ENCODE peak calls at places on chromosome 12, in eight cellular contexts. X is GM23248, T is HL-60, G is ovary, C is NCI-H1417, F is A549, H is mesothelial cell of epicardium, R is caudate nucleus. V is an unnamed sample.

GRCh38 chr12:75444444-75445136 is 36.0 kb upstream of the GLIPR1 start:
- DNase-seq in X (peak), T (no peak), G (no peak), C (no peak), F (peak), H (no peak), R (no peak), V (no peak)

GRCh38 chr12:67459173-67459572 is 189.4 kb upstream of the DYRK2 start:
- DNase-seq in X (no peak), T (no peak), G (no peak), C (no peak), F (no peak), H (no peak), R (no peak), V (no peak)

GRCh38 chr12:115355301-115355700 is 671.3 kb upstream of the TBX3 start:
- DNase-seq in X (peak), T (no peak), G (no peak), C (no peak), F (no peak), H (no peak), R (no peak), V (no peak)

GRCh38 chr12:103632554-103633216 is 45.6 kb downstream of the STAB2 start:
- DNase-seq in X (peak), T (peak), G (no peak), C (peak), F (peak), H (peak), R (peak), V (peak)

GRCh38 chr12:115375188-115375991 is 691.4 kb upstream of the TBX3 start:
- DNase-seq in X (peak), T (no peak), G (no peak), C (no peak), F (no peak), H (no peak), R (no peak), V (no peak)

GRCh38 chr12:5038781-5039311 is 4.8 kb upstream of the KCNA5 start:
- DNase-seq in X (no peak), T (no peak), G (no peak), C (no peak), F (no peak), H (no peak), R (no peak), V (no peak)

GRCh38 chr12:30138483-30138882 is 354.7 kb upstream of the TMTC1 start:
- DNase-seq in X (no peak), T (no peak), G (no peak), C (no peak), F (no peak), H (no peak), R (no peak), V (no peak)

GRCh38 chr12:74446466-74446865 is 91.2 kb upstream of the ATXN7L3B start:
- DNase-seq in X (no peak), T (no peak), G (no peak), C (no peak), F (no peak), H (no peak), R (no peak), V (no peak)

GRCh38 chr12:230925-231671 is 17.1 kb upstream of the SLC6A12 start:
- DNase-seq in X (no peak), T (no peak), G (no peak), C (no peak), F (no peak), H (peak), R (no peak), V (no peak)

GRCh38 chr12:52873832-52874572 is 25.2 kb upstream of the KRT78 start:
- DNase-seq in X (peak), T (peak), G (peak), C (peak), F (peak), H (peak), R (no peak), V (peak)

GRCh38 chr12:57745485-57745881 is 644 bp downstream of the TSPAN31 start:
- DNase-seq in X (peak), T (no peak), G (no peak), C (no peak), F (no peak), H (no peak), R (no peak), V (no peak)

GRCh38 chr12:108884116-108885012 is 4.5 kb downstream of the DAO start:
- DNase-seq in X (peak), T (peak), G (no peak), C (peak), F (peak), H (no peak), R (no peak), V (peak)

GRCh38 chr12:132771126-132771838 is 9.7 kb upstream of the ANKLE2 start:
- DNase-seq in X (peak), T (peak), G (no peak), C (no peak), F (no peak), H (no peak), R (no peak), V (no peak)

GRCh38 chr12:107929436-107929835 is 154.9 kb downstream of the ASCL4 start:
- DNase-seq in X (peak), T (no peak), G (no peak), C (peak), F (peak), H (no peak), R (no peak), V (no peak)

GRCh38 chr12:123942277-123942653 is 30.4 kb downstream of the CCDC92 start:
- DNase-seq in X (peak), T (no peak), G (no peak), C (no peak), F (no peak), H (no peak), R (no peak), V (no peak)

GRCh38 chr12:121806556-121807308 is 2.9 kb downstream of the SETD1B start:
- DNase-seq in X (peak), T (no peak), G (peak), C (peak), F (no peak), H (no peak), R (no peak), V (no peak)

GRCh38 chr12:90741611-90742010 is 213.4 kb downstream of the CCER1 start:
- DNase-seq in X (peak), T (no peak), G (no peak), C (no peak), F (no peak), H (no peak), R (no peak), V (no peak)

GRCh38 chr12:128268348-128268725 is 1.4 kb downstream of the TMEM132C start:
- DNase-seq in X (no peak), T (no peak), G (no peak), C (no peak), F (no peak), H (no peak), R (no peak), V (no peak)

GRCh38 chr12:124765571-124766489 is 97.8 kb downstream of the SCARB1 start:
- DNase-seq in X (peak), T (no peak), G (peak), C (no peak), F (no peak), H (no peak), R (no peak), V (no peak)

GRCh38 chr12:169528-170360 is 44.2 kb downstream of the SLC6A12 start:
- DNase-seq in X (peak), T (no peak), G (no peak), C (no peak), F (no peak), H (no peak), R (no peak), V (no peak)

GRCh38 chr12:108949976-108950375 is 70.1 kb downstream of the DAO start:
- DNase-seq in X (no peak), T (no peak), G (no peak), C (no peak), F (no peak), H (no peak), R (no peak), V (no peak)

GRCh38 chr12:2208837-2209236 is 156.1 kb downstream of the CACNA1C start:
- DNase-seq in X (no peak), T (no peak), G (no peak), C (no peak), F (no peak), H (no peak), R (no peak), V (no peak)

GRCh38 chr12:92059976-92060375 is 85.7 kb downstream of the BTG1 start:
- DNase-seq in X (peak), T (no peak), G (no peak), C (no peak), F (no peak), H (no peak), R (no peak), V (no peak)

GRCh38 chr12:71057330-71057729 is 100.5 kb downstream of the TSPAN8 start:
- DNase-seq in X (no peak), T (no peak), G (no peak), C (no peak), F (no peak), H (no peak), R (no peak), V (no peak)

GRCh38 chr12:12890815-12891645 is at the start of gene GPRC5A:
- DNase-seq in X (peak), T (no peak), G (peak), C (peak), F (peak), H (peak), R (no peak), V (peak)

GRCh38 chr12:47858511-47859266 is 39.0 kb upstream of the HDAC7 start:
- DNase-seq in X (no peak), T (no peak), G (no peak), C (peak), F (no peak), H (no peak), R (no peak), V (no peak)

GRCh38 chr12:111757361-111758119 is 9.2 kb upstream of the ALDH2 start:
- DNase-seq in X (no peak), T (peak), G (no peak), C (no peak), F (no peak), H (no peak), R (no peak), V (no peak)

GRCh38 chr12:67284561-67284960 is 15.4 kb downstream of the CAND1 start:
- DNase-seq in X (no peak), T (no peak), G (no peak), C (no peak), F (no peak), H (no peak), R (no peak), V (no peak)

GRCh38 chr12:11839093-11839641 is 189.7 kb downstream of the ETV6 start:
- DNase-seq in X (peak), T (peak), G (no peak), C (no peak), F (no peak), H (no peak), R (no peak), V (peak)

GRCh38 chr12:54197037-54197909 is 8.5 kb upstream of the SMUG1 start:
- DNase-seq in X (peak), T (no peak), G (no peak), C (no peak), F (no peak), H (no peak), R (no peak), V (no peak)

GRCh38 chr12:62631531-62632520 is 165.2 kb downstream of the MON2 start:
- DNase-seq in X (peak), T (no peak), G (peak), C (peak), F (peak), H (peak), R (peak), V (no peak)

GRCh38 chr12:13561923-13562322 is 365.4 kb downstream of the EMP1 start:
- DNase-seq in X (no peak), T (no peak), G (no peak), C (no peak), F (no peak), H (no peak), R (no peak), V (no peak)

GRCh38 chr12:80031229-80031628 is 68.1 kb upstream of the OTOGL start:
- DNase-seq in X (no peak), T (no peak), G (no peak), C (no peak), F (no peak), H (no peak), R (no peak), V (no peak)